ENCODE peak calls at places on chromosome 22, in five cellular contexts. One of them, this sample, is unnamed.

GRCh38 chr22:36311386-36312085 is 58.6 kb downstream of the APOL1 start:
- DNase-seq in DMS153: no peak
- DNase-seq in ACHN: no peak
- DNase-seq in activated T-cell treated with anti-CD3 and anti-CD28 coated beads, Interleukin-2, amount 50 U/mL, for 24 hours: no peak
- DNase-seq in EH: peak; percentile 53
- DNase-seq in this sample: no peak

GRCh38 chr22:19981171-19981960 is 35.3 kb downstream of the ARVCF start:
- DNase-seq in EH: no peak
- DNase-seq in DMS153: no peak
- DNase-seq in ACHN: no peak
- DNase-seq in activated T-cell treated with anti-CD3 and anti-CD28 coated beads, Interleukin-2, amount 50 U/mL, for 24 hours: no peak
- DNase-seq in this sample: no peak

GRCh38 chr22:27791494-27792241 is 9.9 kb downstream of the MN1 start:
- DNase-seq in DMS153: no peak
- DNase-seq in activated T-cell treated with anti-CD3 and anti-CD28 coated beads, Interleukin-2, amount 50 U/mL, for 24 hours: no peak
- DNase-seq in EH: no peak
- DNase-seq in ACHN: no peak
- DNase-seq in this sample: no peak

GRCh38 chr22:32708835-32709234 is 92.7 kb upstream of the TIMP3 start:
- DNase-seq in DMS153: no peak
- DNase-seq in EH: peak; percentile 97
- DNase-seq in activated T-cell treated with anti-CD3 and anti-CD28 coated beads, Interleukin-2, amount 50 U/mL, for 24 hours: no peak
- DNase-seq in ACHN: no peak
- DNase-seq in this sample: no peak

GRCh38 chr22:36541831-36542391 is 12.9 kb upstream of the EIF3D start:
- DNase-seq in DMS153: peak; percentile 44
- DNase-seq in activated T-cell treated with anti-CD3 and anti-CD28 coated beads, Interleukin-2, amount 50 U/mL, for 24 hours: peak; percentile 63
- DNase-seq in EH: peak; percentile 90
- DNase-seq in ACHN: peak; percentile 95
- DNase-seq in this sample: no peak

GRCh38 chr22:41563051-41563711 is 2.4 kb downstream of the CSDC2 start:
- DNase-seq in EH: peak; percentile 95
- DNase-seq in DMS153: no peak
- DNase-seq in ACHN: peak; percentile 82
- DNase-seq in activated T-cell treated with anti-CD3 and anti-CD28 coated beads, Interleukin-2, amount 50 U/mL, for 24 hours: no peak
- DNase-seq in this sample: no peak

GRCh38 chr22:30837531-30837930 is 131.0 kb downstream of the MORC2 start:
- DNase-seq in activated T-cell treated with anti-CD3 and anti-CD28 coated beads, Interleukin-2, amount 50 U/mL, for 24 hours: no peak
- DNase-seq in DMS153: no peak
- DNase-seq in ACHN: no peak
- DNase-seq in EH: no peak
- DNase-seq in this sample: no peak

GRCh38 chr22:29143848-29144785 is 61.6 kb upstream of the EMID1 start:
- DNase-seq in EH: no peak
- DNase-seq in DMS153: peak; percentile 71
- DNase-seq in activated T-cell treated with anti-CD3 and anti-CD28 coated beads, Interleukin-2, amount 50 U/mL, for 24 hours: no peak
- DNase-seq in ACHN: no peak
- DNase-seq in this sample: no peak

GRCh38 chr22:50612168-50612714 is 11.6 kb downstream of the MAPK8IP2 start:
- DNase-seq in ACHN: no peak
- DNase-seq in activated T-cell treated with anti-CD3 and anti-CD28 coated beads, Interleukin-2, amount 50 U/mL, for 24 hours: no peak
- DNase-seq in EH: no peak
- DNase-seq in DMS153: no peak
- DNase-seq in this sample: no peak

GRCh38 chr22:48588881-48589450 is 1238.7 kb downstream of the BRD1 start:
- DNase-seq in EH: no peak
- DNase-seq in DMS153: no peak
- DNase-seq in ACHN: no peak
- DNase-seq in activated T-cell treated with anti-CD3 and anti-CD28 coated beads, Interleukin-2, amount 50 U/mL, for 24 hours: no peak
- DNase-seq in this sample: no peak

GRCh38 chr22:50035131-50035881 is 22.7 kb upstream of the IL17REL start:
- DNase-seq in EH: no peak
- DNase-seq in ACHN: no peak
- DNase-seq in DMS153: no peak
- DNase-seq in activated T-cell treated with anti-CD3 and anti-CD28 coated beads, Interleukin-2, amount 50 U/mL, for 24 hours: no peak
- DNase-seq in this sample: no peak

GRCh38 chr22:24391836-24392217 is 35.6 kb upstream of the ADORA2A start:
- DNase-seq in DMS153: no peak
- DNase-seq in ACHN: no peak
- DNase-seq in EH: peak; percentile 96
- DNase-seq in activated T-cell treated with anti-CD3 and anti-CD28 coated beads, Interleukin-2, amount 50 U/mL, for 24 hours: no peak
- DNase-seq in this sample: no peak

GRCh38 chr22:37544955-37545702 is 15.2 kb upstream of the CDC42EP1 start:
- DNase-seq in activated T-cell treated with anti-CD3 and anti-CD28 coated beads, Interleukin-2, amount 50 U/mL, for 24 hours: peak; percentile 63
- DNase-seq in EH: peak; percentile 79
- DNase-seq in ACHN: peak; percentile 71
- DNase-seq in DMS153: no peak
- DNase-seq in this sample: peak; percentile 51

GRCh38 chr22:17085277-17086091 is 684 bp downstream of the IL17RA start:
- DNase-seq in DMS153: no peak
- DNase-seq in EH: no peak
- DNase-seq in ACHN: no peak
- DNase-seq in activated T-cell treated with anti-CD3 and anti-CD28 coated beads, Interleukin-2, amount 50 U/mL, for 24 hours: peak; percentile 65
- DNase-seq in this sample: peak; percentile 29

GRCh38 chr22:17972385-17973181 is 51.8 kb downstream of the MICAL3 start:
- DNase-seq in ACHN: no peak
- DNase-seq in EH: peak; percentile 93
- DNase-seq in activated T-cell treated with anti-CD3 and anti-CD28 coated beads, Interleukin-2, amount 50 U/mL, for 24 hours: no peak
- DNase-seq in DMS153: no peak
- DNase-seq in this sample: peak; percentile 17

GRCh38 chr22:29870574-29870973 is 12.4 kb upstream of the MTMR3 start:
- DNase-seq in EH: peak; percentile 32
- DNase-seq in DMS153: no peak
- DNase-seq in ACHN: peak; percentile 52
- DNase-seq in activated T-cell treated with anti-CD3 and anti-CD28 coated beads, Interleukin-2, amount 50 U/mL, for 24 hours: no peak
- DNase-seq in this sample: no peak

GRCh38 chr22:43342347-43343261 is 568 bp downstream of the SCUBE1 start:
- DNase-seq in ACHN: no peak
- DNase-seq in EH: no peak
- DNase-seq in activated T-cell treated with anti-CD3 and anti-CD28 coated beads, Interleukin-2, amount 50 U/mL, for 24 hours: no peak
- DNase-seq in DMS153: no peak
- DNase-seq in this sample: no peak

GRCh38 chr22:30182365-30182764 is 64.2 kb downstream of the LIF start:
- DNase-seq in activated T-cell treated with anti-CD3 and anti-CD28 coated beads, Interleukin-2, amount 50 U/mL, for 24 hours: no peak
- DNase-seq in EH: no peak
- DNase-seq in DMS153: peak; percentile 81
- DNase-seq in ACHN: peak; percentile 90
- DNase-seq in this sample: no peak

GRCh38 chr22:19846620-19847344 is 7.9 kb downstream of the GNB1L start:
- DNase-seq in EH: no peak
- DNase-seq in DMS153: no peak
- DNase-seq in ACHN: no peak
- DNase-seq in activated T-cell treated with anti-CD3 and anti-CD28 coated beads, Interleukin-2, amount 50 U/mL, for 24 hours: no peak
- DNase-seq in this sample: no peak

GRCh38 chr22:36644333-36644757 is 59.2 kb downstream of the CACNG2 start:
- DNase-seq in ACHN: peak; percentile 92
- DNase-seq in EH: peak; percentile 92
- DNase-seq in DMS153: no peak
- DNase-seq in activated T-cell treated with anti-CD3 and anti-CD28 coated beads, Interleukin-2, amount 50 U/mL, for 24 hours: no peak
- DNase-seq in this sample: peak; percentile 87

GRCh38 chr22:17672417-17672991 is 33.9 kb downstream of the BCL2L13 start:
- DNase-seq in EH: peak; percentile 46
- DNase-seq in activated T-cell treated with anti-CD3 and anti-CD28 coated beads, Interleukin-2, amount 50 U/mL, for 24 hours: no peak
- DNase-seq in ACHN: no peak
- DNase-seq in DMS153: no peak
- DNase-seq in this sample: no peak

GRCh38 chr22:43435851-43436535 is 24.2 kb downstream of the MPPED1 start:
- DNase-seq in ACHN: no peak
- DNase-seq in activated T-cell treated with anti-CD3 and anti-CD28 coated beads, Interleukin-2, amount 50 U/mL, for 24 hours: no peak
- DNase-seq in DMS153: peak; percentile 90
- DNase-seq in EH: no peak
- DNase-seq in this sample: no peak

GRCh38 chr22:45871721-45872120 is 105.2 kb downstream of the WNT7B start:
- DNase-seq in DMS153: no peak
- DNase-seq in EH: no peak
- DNase-seq in ACHN: no peak
- DNase-seq in activated T-cell treated with anti-CD3 and anti-CD28 coated beads, Interleukin-2, amount 50 U/mL, for 24 hours: no peak
- DNase-seq in this sample: no peak

GRCh38 chr22:18983120-18983651 is 47.1 kb upstream of the PRODH start:
- DNase-seq in ACHN: no peak
- DNase-seq in activated T-cell treated with anti-CD3 and anti-CD28 coated beads, Interleukin-2, amount 50 U/mL, for 24 hours: no peak
- DNase-seq in DMS153: no peak
- DNase-seq in EH: no peak
- DNase-seq in this sample: no peak

GRCh38 chr22:43854786-43855271 is 7.5 kb downstream of the SULT4A1 start:
- DNase-seq in ACHN: no peak
- DNase-seq in activated T-cell treated with anti-CD3 and anti-CD28 coated beads, Interleukin-2, amount 50 U/mL, for 24 hours: no peak
- DNase-seq in EH: no peak
- DNase-seq in DMS153: no peak
- DNase-seq in this sample: no peak

GRCh38 chr22:30404307-30404706 is 7.5 kb downstream of the SEC14L2 start:
- DNase-seq in activated T-cell treated with anti-CD3 and anti-CD28 coated beads, Interleukin-2, amount 50 U/mL, for 24 hours: no peak
- DNase-seq in DMS153: no peak
- DNase-seq in EH: no peak
- DNase-seq in ACHN: no peak
- DNase-seq in this sample: no peak

GRCh38 chr22:30290679-30291333 is 1.5 kb upstream of the CASTOR1 start:
- DNase-seq in ACHN: peak; percentile 65
- DNase-seq in EH: peak; percentile 74
- DNase-seq in DMS153: peak; percentile 85
- DNase-seq in activated T-cell treated with anti-CD3 and anti-CD28 coated beads, Interleukin-2, amount 50 U/mL, for 24 hours: no peak
- DNase-seq in this sample: peak; percentile 58

GRCh38 chr22:33350391-33350955 is 292.3 kb upstream of the SYN3 start:
- DNase-seq in activated T-cell treated with anti-CD3 and anti-CD28 coated beads, Interleukin-2, amount 50 U/mL, for 24 hours: no peak
- DNase-seq in EH: no peak
- DNase-seq in ACHN: peak; percentile 83
- DNase-seq in DMS153: no peak
- DNase-seq in this sample: no peak

GRCh38 chr22:40029189-40029890 is 34.6 kb downstream of the FAM83F start:
- DNase-seq in DMS153: no peak
- DNase-seq in ACHN: no peak
- DNase-seq in EH: no peak
- DNase-seq in activated T-cell treated with anti-CD3 and anti-CD28 coated beads, Interleukin-2, amount 50 U/mL, for 24 hours: no peak
- DNase-seq in this sample: no peak

GRCh38 chr22:45503816-45504702 is 1.4 kb downstream of the FBLN1 start:
- DNase-seq in EH: peak; percentile 84
- DNase-seq in ACHN: no peak
- DNase-seq in activated T-cell treated with anti-CD3 and anti-CD28 coated beads, Interleukin-2, amount 50 U/mL, for 24 hours: no peak
- DNase-seq in DMS153: no peak
- DNase-seq in this sample: peak; percentile 71

GRCh38 chr22:25402160-25402500 is 162.3 kb upstream of the GRK3 start:
- DNase-seq in EH: no peak
- DNase-seq in ACHN: no peak
- DNase-seq in DMS153: no peak
- DNase-seq in activated T-cell treated with anti-CD3 and anti-CD28 coated beads, Interleukin-2, amount 50 U/mL, for 24 hours: no peak
- DNase-seq in this sample: no peak

GRCh38 chr22:34236527-34236926 is 316.3 kb upstream of the LARGE1 start:
- DNase-seq in activated T-cell treated with anti-CD3 and anti-CD28 coated beads, Interleukin-2, amount 50 U/mL, for 24 hours: no peak
- DNase-seq in EH: no peak
- DNase-seq in ACHN: no peak
- DNase-seq in DMS153: no peak
- DNase-seq in this sample: no peak

This sample was measured in A673.